ENCODE peak calls at places on chromosomes 11 and 22, in nine cellular contexts. P is fibroblast of lung, X is transverse colon, Q is MM.1S, L is H9, S is lung, R is tibial nerve, F is RWPE1, W is brain microvascular endothelial cell. B is an unnamed sample.

GRCh38 chr22:40855960-40856512 is 403 bp downstream of the ST13 start:
- DNase-seq in P (peak; percentile 29), X (no peak), Q (peak; percentile 28), L (peak; percentile 46), S (no peak), R (no peak), F (peak; percentile 5), W (peak; percentile 23), B (peak; percentile 19)

GRCh38 chr22:37525746-37526350 is 6.6 kb upstream of the CARD10 start:
- DNase-seq in P (no peak), X (no peak), Q (no peak), L (no peak), S (no peak), R (no peak), F (no peak), W (no peak), B (no peak)

GRCh38 chr11:33383075-33383919 is 126.1 kb downstream of the HIPK3 start:
- DNase-seq in P (no peak), X (no peak), Q (no peak), L (no peak), S (no peak), R (no peak), F (no peak), W (peak; percentile 44), B (no peak)

GRCh38 chr22:38578505-38578904 is 8.5 kb upstream of the DMC1 start:
- DNase-seq in P (no peak), X (no peak), Q (no peak), L (no peak), S (no peak), R (no peak), F (no peak), W (no peak), B (no peak)

GRCh38 chr11:30128269-30128932 is 102.4 kb upstream of the FSHB start:
- DNase-seq in P (peak; percentile 27), X (no peak), Q (no peak), L (no peak), S (no peak), R (no peak), F (peak; percentile 53), W (peak; percentile 56), B (peak; percentile 7)

GRCh38 chr22:24834845-24835570 is 29.0 kb downstream of the SGSM1 start:
- DNase-seq in P (peak; percentile 16), X (no peak), Q (no peak), L (peak; percentile 64), S (no peak), R (no peak), F (no peak), W (no peak), B (no peak)

GRCh38 chr22:26592368-26593015 is 2.6 kb upstream of the TPST2 start:
- DNase-seq in P (no peak), X (peak; percentile 63), Q (peak; percentile 96), L (no peak), S (no peak), R (no peak), F (peak; percentile 23), W (no peak), B (peak; percentile 57)

GRCh38 chr22:42682113-42682851 is 33.1 kb upstream of the CYB5R3 start:
- DNase-seq in P (no peak), X (no peak), Q (no peak), L (no peak), S (no peak), R (no peak), F (no peak), W (no peak), B (no peak)

GRCh38 chr11:47355283-47356128 is 3.0 kb upstream of the MYBPC3 start:
- DNase-seq in P (peak; percentile 91), X (peak; percentile 97), Q (no peak), L (peak; percentile 98), S (peak; percentile 93), R (peak; percentile 89), F (peak; percentile 76), W (peak; percentile 84), B (no peak)

GRCh38 chr11:45900916-45901617 is 6.0 kb downstream of the FREY1 start:
- DNase-seq in P (no peak), X (no peak), Q (no peak), L (no peak), S (no peak), R (no peak), F (no peak), W (no peak), B (no peak)

GRCh38 chr11:115164774-115165173 is 339.4 kb downstream of the CADM1 start:
- DNase-seq in P (no peak), X (no peak), Q (no peak), L (peak; percentile 82), S (no peak), R (no peak), F (no peak), W (no peak), B (no peak)

GRCh38 chr11:115869780-115870431 is 365.7 kb upstream of the CADM1 start:
- DNase-seq in P (peak; percentile 55), X (peak; percentile 15), Q (no peak), L (peak; percentile 73), S (no peak), R (no peak), F (no peak), W (no peak), B (peak; percentile 71)

GRCh38 chr11:2884424-2884815 is 1.2 kb downstream of the CDKN1C start:
- DNase-seq in P (peak; percentile 45), X (peak; percentile 53), Q (peak; percentile 27), L (no peak), S (no peak), R (no peak), F (no peak), W (no peak), B (no peak)

GRCh38 chr11:2886191-2886894 is 768 bp upstream of the CDKN1C start:
- DNase-seq in P (peak; percentile 42), X (no peak), Q (no peak), L (peak; percentile 73), S (no peak), R (peak; percentile 35), F (no peak), W (no peak), B (no peak)

GRCh38 chr11:2885676-2886081 is at the start of gene CDKN1C:
- DNase-seq in P (peak; percentile 89), X (peak; percentile 89), Q (peak; percentile 85), L (peak; percentile 92), S (peak; percentile 86), R (peak; percentile 91), F (peak; percentile 89), W (peak; percentile 60), B (peak; percentile 90)

GRCh38 chr11:2883717-2884423 is 1.7 kb downstream of the CDKN1C start:
- DNase-seq in P (peak; percentile 47), X (no peak), Q (peak; percentile 20), L (no peak), S (no peak), R (no peak), F (no peak), W (no peak), B (no peak)

DNA sequence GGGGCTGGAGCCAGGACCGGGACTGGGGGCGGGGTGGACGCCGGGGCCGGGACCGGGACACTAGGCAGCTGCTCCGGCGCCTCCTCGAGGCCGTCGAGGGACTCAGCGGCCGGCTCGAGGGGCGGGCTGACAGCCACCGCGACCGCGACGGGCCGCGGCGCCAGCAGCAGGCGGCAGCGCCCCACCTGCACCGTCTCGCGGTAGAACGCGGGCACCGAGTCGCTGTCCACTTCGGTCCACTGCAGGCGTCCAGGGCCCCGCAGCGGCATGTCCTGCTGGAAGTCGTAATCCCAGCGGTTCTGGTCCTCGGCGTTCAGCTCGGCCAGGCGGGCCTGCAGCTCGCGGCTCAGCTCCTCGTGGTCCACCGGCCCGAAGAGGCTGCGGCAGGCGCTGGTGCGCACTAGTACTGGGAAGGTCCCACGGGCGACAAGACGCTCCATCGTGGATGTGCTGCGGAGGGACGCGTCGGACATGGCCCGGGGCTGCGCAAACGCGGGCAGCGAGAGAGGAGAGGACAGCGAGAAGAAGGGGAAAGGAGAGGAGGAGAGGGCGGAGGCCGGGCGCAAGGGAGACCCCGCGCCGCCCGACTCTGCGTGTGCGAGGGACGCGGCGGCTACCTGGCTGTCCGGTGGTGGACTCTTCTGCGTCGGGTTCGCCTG is 429 bp downstream of the CDKN1C start:
- DNase-seq in P (peak; percentile 61), X (peak; percentile 71), Q (peak; percentile 71), L (no peak), S (no peak), R (no peak), F (no peak), W (no peak), B (peak; percentile 51)
- TF ChIP-seq CTCF in P (peak; percentile 24), X (no peak), Q (peak; percentile 41), L (peak; percentile 46), S (no peak), R (peak; percentile 47), F (peak; percentile 63), W (peak; percentile 13), B (peak; percentile 9)

GRCh38 chr22:43828711-43829447 is 16.8 kb upstream of the EFCAB6 start:
- DNase-seq in P (peak; percentile 98), X (no peak), Q (no peak), L (peak; percentile 64), S (peak; percentile 60), R (peak; percentile 65), F (no peak), W (peak; percentile 4), B (no peak)
- TF ChIP-seq CTCF in P (peak; percentile 29), X (no peak), Q (no peak), L (peak; percentile 36), S (no peak), R (peak; percentile 16), F (no peak), W (peak; percentile 19), B (no peak)

DNA sequence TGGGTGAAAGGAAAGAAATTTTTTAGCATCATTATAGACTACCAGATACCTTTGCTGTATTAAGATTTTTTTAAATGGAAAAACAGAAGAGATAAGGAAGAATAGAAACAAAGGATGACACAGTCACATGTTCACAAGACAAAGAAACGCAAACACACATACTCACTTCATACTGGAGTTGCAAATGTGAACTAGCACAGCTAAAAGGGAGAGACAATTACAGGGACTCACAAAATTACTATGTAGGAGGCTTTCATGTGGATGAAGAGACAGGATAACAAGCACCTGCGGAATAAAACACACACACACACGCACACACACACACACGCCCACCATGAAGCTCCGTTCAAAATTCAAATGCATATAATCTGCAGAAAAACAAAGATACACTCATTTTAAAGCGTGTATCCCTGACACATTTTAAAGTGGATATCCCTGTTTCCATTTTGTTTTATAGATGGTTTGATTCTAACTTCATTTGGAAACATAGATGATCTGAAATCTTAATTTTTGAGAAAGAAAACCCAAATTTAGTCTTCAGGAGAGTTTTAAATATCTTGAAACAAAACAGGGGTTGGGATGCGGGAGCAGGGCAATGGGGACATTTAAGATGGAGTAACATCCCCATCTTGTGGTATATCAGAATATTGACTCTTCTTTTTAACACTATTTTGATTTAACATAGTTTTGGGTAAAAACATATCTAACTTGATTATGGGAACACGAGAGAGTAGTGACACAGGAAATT is 36.7 kb downstream of the JRKL start:
- DNase-seq in P (peak; percentile 72), X (no peak), Q (peak; percentile 34), L (no peak), S (no peak), R (no peak), F (peak; percentile 54), W (no peak), B (peak; percentile 42)
- TF ChIP-seq CTCF in P (peak; percentile 38), X (peak; percentile 62), Q (peak; percentile 63), L (peak; percentile 81), S (peak; percentile 33), R (peak; percentile 43), F (peak; percentile 58), W (peak; percentile 46), B (peak; percentile 18)

DNA sequence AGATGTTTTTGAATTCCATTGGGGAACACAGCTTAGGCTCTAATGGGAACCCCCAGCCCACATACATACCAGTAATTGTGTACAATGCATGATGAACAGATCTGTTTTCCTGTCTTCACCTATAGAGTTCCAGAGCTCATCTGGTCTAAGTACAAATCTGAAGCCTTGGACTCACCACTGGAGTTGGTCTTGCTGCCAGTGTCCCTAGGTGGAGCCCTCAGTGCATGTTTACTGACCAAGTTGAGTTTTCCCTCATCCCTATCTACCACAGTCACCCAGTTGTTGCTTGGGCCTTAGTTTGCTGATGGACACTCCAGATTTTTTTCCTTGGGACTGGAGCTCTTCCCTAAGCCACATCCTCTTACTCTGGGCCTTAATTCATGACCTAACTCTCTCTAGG is 159.2 kb upstream of the DDI1 start:
- DNase-seq in P (peak; percentile 8), X (no peak), Q (no peak), L (no peak), S (no peak), R (no peak), F (no peak), W (no peak), B (no peak)
- TF ChIP-seq CTCF in P (no peak), X (no peak), Q (peak; percentile 11), L (no peak), S (no peak), R (no peak), F (no peak), W (peak; percentile 48), B (peak; percentile 31)

B was measured in GM10248.